ENCODE peak calls at places on chromosomes 5 and 9, in seven cellular contexts. A is DMS153, P is psoas muscle, X is amygdala, W is C1 segment of cervical spinal cord, M is mesenchymal stem cell, J is sigmoid colon. B is an unnamed sample.

GRCh38 chr5:177335043-177335700 is 16.3 kb downstream of the LMAN2 start:
- DNase-seq in A (no peak), P (no peak), X (no peak), W (no peak), M (no peak), J (no peak), B (no peak)

GRCh38 chr5:74378464-74378863 is 262.1 kb downstream of the ENC1 start:
- DNase-seq in A (no peak), P (no peak), X (no peak), W (no peak), M (peak; percentile 20), J (no peak), B (peak; percentile 41)

GRCh38 chr9:88953401-88954029 is 37.8 kb upstream of the S1PR3 start:
- DNase-seq in A (no peak), P (no peak), X (no peak), W (peak; percentile 34), M (peak; percentile 42), J (no peak), B (peak; percentile 52)

GRCh38 chr5:91150636-91151035 is 232.5 kb downstream of the ARRDC3 start:
- DNase-seq in A (no peak), P (no peak), X (no peak), W (no peak), M (no peak), J (no peak), B (no peak)

GRCh38 chr5:143124593-143124992 is 278.9 kb downstream of the NR3C1 start:
- DNase-seq in A (no peak), P (no peak), X (no peak), W (no peak), M (no peak), J (no peak), B (no peak)

GRCh38 chr5:127406326-127407121 is 110.9 kb upstream of the PRRC1 start:
- DNase-seq in A (no peak), P (no peak), X (no peak), W (no peak), M (no peak), J (no peak), B (no peak)

GRCh38 chr9:83570359-83570758 is 32.2 kb upstream of the FRMD3 start:
- DNase-seq in A (no peak), P (no peak), X (no peak), W (no peak), M (no peak), J (no peak), B (peak; percentile 78)

GRCh38 chr5:175836741-175837729 is 34.3 kb upstream of the CPLX2 start:
- DNase-seq in A (peak; percentile 39), P (peak; percentile 18), X (no peak), W (no peak), M (no peak), J (no peak), B (no peak)

GRCh38 chr9:120916573-120916972 is 10.0 kb downstream of the TRAF1 start:
- DNase-seq in A (no peak), P (peak; percentile 86), X (no peak), W (peak; percentile 48), M (peak; percentile 51), J (peak; percentile 93), B (peak; percentile 85)

GRCh38 chr9:89453452-89453851 is 44.5 kb downstream of the SEMA4D start:
- DNase-seq in A (no peak), P (no peak), X (no peak), W (peak; percentile 68), M (no peak), J (no peak), B (no peak)

GRCh38 chr5:142009886-142010285 is 2.9 kb downstream of the GNPDA1 start:
- DNase-seq in A (no peak), P (no peak), X (no peak), W (no peak), M (no peak), J (no peak), B (no peak)

GRCh38 chr9:86778761-86779160 is 168.5 kb downstream of the GAS1 start:
- DNase-seq in A (no peak), P (no peak), X (no peak), W (no peak), M (no peak), J (no peak), B (no peak)

GRCh38 chr9:89674667-89675402 is 70.0 kb downstream of the GADD45G start:
- DNase-seq in A (peak; percentile 82), P (peak; percentile 78), X (no peak), W (peak; percentile 55), M (peak; percentile 59), J (no peak), B (no peak)

GRCh38 chr5:32057157-32058096 is 116.7 kb downstream of the GOLPH3 start:
- DNase-seq in A (no peak), P (no peak), X (no peak), W (no peak), M (peak; percentile 14), J (no peak), B (peak; percentile 25)

GRCh38 chr9:105050296-105050695 is 122.3 kb upstream of the ABCA1 start:
- DNase-seq in A (no peak), P (no peak), X (no peak), W (no peak), M (no peak), J (no peak), B (no peak)